ENCODE peak calls at places on chromosomes 12 and 14, in six cellular contexts. One of them, this sample, is unnamed.

GRCh38 chr14:56686416-56686815 is 106.8 kb downstream of the TMEM260 start:
- DNase-seq in activated B cell treated with CpG ODN at 0.5 μM for 24 hours: no peak
- DNase-seq in NCI-H226: no peak
- DNase-seq in posterior vena cava: no peak
- DNase-seq in GM23338: peak
- DNase-seq in HCT116: no peak
- DNase-seq in this sample: peak

GRCh38 chr12:126218697-126219096 is 1153.5 kb downstream of the AACS start:
- DNase-seq in posterior vena cava: no peak
- DNase-seq in GM23338: no peak
- DNase-seq in activated B cell treated with CpG ODN at 0.5 μM for 24 hours: no peak
- DNase-seq in NCI-H226: no peak
- DNase-seq in HCT116: no peak
- DNase-seq in this sample: no peak

GRCh38 chr14:30573203-30573814 is 14.4 kb downstream of the G2E3 start:
- DNase-seq in HCT116: no peak
- DNase-seq in posterior vena cava: no peak
- DNase-seq in NCI-H226: peak
- DNase-seq in GM23338: no peak
- DNase-seq in activated B cell treated with CpG ODN at 0.5 μM for 24 hours: no peak
- DNase-seq in this sample: no peak

GRCh38 chr12:68686595-68687521 is at the start of gene NUP107:
- DNase-seq in GM23338: peak
- DNase-seq in NCI-H226: peak
- DNase-seq in activated B cell treated with CpG ODN at 0.5 μM for 24 hours: peak
- DNase-seq in HCT116: peak
- DNase-seq in posterior vena cava: peak
- DNase-seq in this sample: peak

GRCh38 chr12:124954771-124955170 is 34.2 kb downstream of the DHX37 start:
- DNase-seq in posterior vena cava: no peak
- DNase-seq in HCT116: no peak
- DNase-seq in GM23338: no peak
- DNase-seq in activated B cell treated with CpG ODN at 0.5 μM for 24 hours: no peak
- DNase-seq in NCI-H226: no peak
- DNase-seq in this sample: no peak

GRCh38 chr14:22852940-22853767 is 16.8 kb downstream of the MMP14 start:
- DNase-seq in NCI-H226: peak
- DNase-seq in HCT116: peak
- DNase-seq in posterior vena cava: peak
- DNase-seq in activated B cell treated with CpG ODN at 0.5 μM for 24 hours: peak
- DNase-seq in GM23338: peak
- DNase-seq in this sample: peak

GRCh38 chr12:31874961-31875608 is 84.1 kb upstream of the RESF1 start:
- DNase-seq in activated B cell treated with CpG ODN at 0.5 μM for 24 hours: peak
- DNase-seq in NCI-H226: peak
- DNase-seq in HCT116: no peak
- DNase-seq in posterior vena cava: peak
- DNase-seq in GM23338: peak
- DNase-seq in this sample: no peak

GRCh38 chr14:23351681-23352505 is 794 bp downstream of the SLC22A17 start:
- DNase-seq in activated B cell treated with CpG ODN at 0.5 μM for 24 hours: no peak
- DNase-seq in GM23338: peak
- DNase-seq in NCI-H226: no peak
- DNase-seq in HCT116: no peak
- DNase-seq in posterior vena cava: no peak
- DNase-seq in this sample: no peak

GRCh38 chr14:49796025-49796424 is 28.1 kb downstream of the KLHDC2 start:
- DNase-seq in NCI-H226: no peak
- DNase-seq in GM23338: no peak
- DNase-seq in activated B cell treated with CpG ODN at 0.5 μM for 24 hours: no peak
- DNase-seq in posterior vena cava: no peak
- DNase-seq in HCT116: no peak
- DNase-seq in this sample: no peak

GRCh38 chr12:102958073-102958829 is 777 bp downstream of the ASCL1 start:
- DNase-seq in activated B cell treated with CpG ODN at 0.5 μM for 24 hours: no peak
- DNase-seq in HCT116: no peak
- DNase-seq in GM23338: peak
- DNase-seq in posterior vena cava: no peak
- DNase-seq in NCI-H226: no peak
- DNase-seq in this sample: peak

GRCh38 chr14:30569216-30569902 is 10.4 kb downstream of the G2E3 start:
- DNase-seq in GM23338: peak
- DNase-seq in activated B cell treated with CpG ODN at 0.5 μM for 24 hours: no peak
- DNase-seq in NCI-H226: no peak
- DNase-seq in HCT116: no peak
- DNase-seq in posterior vena cava: no peak
- DNase-seq in this sample: no peak

GRCh38 chr14:20711275-20712069 is 22.9 kb downstream of the ANG start:
- DNase-seq in posterior vena cava: no peak
- DNase-seq in HCT116: no peak
- DNase-seq in activated B cell treated with CpG ODN at 0.5 μM for 24 hours: no peak
- DNase-seq in GM23338: no peak
- DNase-seq in NCI-H226: no peak
- DNase-seq in this sample: no peak

GRCh38 chr14:101473795-101474562 is 87.3 kb upstream of the DIO3 start:
- DNase-seq in activated B cell treated with CpG ODN at 0.5 μM for 24 hours: no peak
- DNase-seq in GM23338: no peak
- DNase-seq in posterior vena cava: peak
- DNase-seq in HCT116: no peak
- DNase-seq in NCI-H226: no peak
- DNase-seq in this sample: no peak

GRCh38 chr14:58243790-58244555 is 670 bp upstream of the PSMA3 start:
- DNase-seq in HCT116: peak
- DNase-seq in posterior vena cava: no peak
- DNase-seq in GM23338: no peak
- DNase-seq in activated B cell treated with CpG ODN at 0.5 μM for 24 hours: no peak
- DNase-seq in NCI-H226: no peak
- DNase-seq in this sample: peak

GRCh38 chr14:63454863-63455622 is 88.1 kb downstream of the PPP2R5E start:
- DNase-seq in NCI-H226: no peak
- DNase-seq in posterior vena cava: no peak
- DNase-seq in activated B cell treated with CpG ODN at 0.5 μM for 24 hours: no peak
- DNase-seq in HCT116: no peak
- DNase-seq in GM23338: peak
- DNase-seq in this sample: peak

GRCh38 chr12:131202592-131203378 is 249.1 kb downstream of the ADGRD1 start:
- DNase-seq in HCT116: no peak
- DNase-seq in NCI-H226: no peak
- DNase-seq in GM23338: no peak
- DNase-seq in activated B cell treated with CpG ODN at 0.5 μM for 24 hours: no peak
- DNase-seq in posterior vena cava: peak
- DNase-seq in this sample: no peak